ENCODE peak calls at places on chromosomes 11 and 22, in eight cellular contexts. One of them, this sample, is unnamed.

GRCh38 chr22:22001664-22002525 is 19.3 kb upstream of the TOP3B start:
- DNase-seq in GM13976: no peak
- DNase-seq in pancreas: no peak
- DNase-seq in HL-60: no peak
- DNase-seq in adrenal gland: no peak
- DNase-seq in astrocyte of the cerebellum: no peak
- DNase-seq in hippocampal formation: no peak
- DNase-seq in spleen: no peak
- DNase-seq in this sample: no peak

GRCh38 chr11:110297082-110297725 is 790 bp upstream of the RDX start:
- DNase-seq in adrenal gland: no peak
- DNase-seq in astrocyte of the cerebellum: no peak
- DNase-seq in spleen: no peak
- DNase-seq in pancreas: no peak
- DNase-seq in hippocampal formation: no peak
- DNase-seq in GM13976: no peak
- DNase-seq in HL-60: no peak
- DNase-seq in this sample: no peak

GRCh38 chr11:61756452-61757212 is 4.2 kb downstream of the MYRF start:
- DNase-seq in pancreas: peak; percentile 89
- DNase-seq in GM13976: peak; percentile 88
- DNase-seq in hippocampal formation: no peak
- DNase-seq in HL-60: peak; percentile 29
- DNase-seq in adrenal gland: no peak
- DNase-seq in spleen: no peak
- DNase-seq in astrocyte of the cerebellum: no peak
- DNase-seq in this sample: no peak

GRCh38 chr11:61052182-61052972 is 49.9 kb upstream of the CD5 start:
- DNase-seq in spleen: peak; percentile 50
- DNase-seq in hippocampal formation: no peak
- DNase-seq in pancreas: no peak
- DNase-seq in adrenal gland: no peak
- DNase-seq in GM13976: no peak
- DNase-seq in HL-60: no peak
- DNase-seq in astrocyte of the cerebellum: no peak
- DNase-seq in this sample: no peak

GRCh38 chr22:26579331-26579886 is 10.5 kb downstream of the TPST2 start:
- DNase-seq in spleen: peak; percentile 93
- DNase-seq in HL-60: no peak
- DNase-seq in pancreas: no peak
- DNase-seq in astrocyte of the cerebellum: no peak
- DNase-seq in adrenal gland: no peak
- DNase-seq in GM13976: peak; percentile 74
- DNase-seq in hippocampal formation: no peak
- DNase-seq in this sample: peak; percentile 54

GRCh38 chr11:45724145-45724544 is 58.7 kb upstream of the CHST1 start:
- DNase-seq in astrocyte of the cerebellum: no peak
- DNase-seq in pancreas: no peak
- DNase-seq in GM13976: no peak
- DNase-seq in spleen: no peak
- DNase-seq in HL-60: no peak
- DNase-seq in hippocampal formation: no peak
- DNase-seq in adrenal gland: no peak
- DNase-seq in this sample: no peak

GRCh38 chr22:20396639-20397038 is 2.7 kb downstream of the ZNF74 start:
- DNase-seq in GM13976: no peak
- DNase-seq in hippocampal formation: no peak
- DNase-seq in pancreas: no peak
- DNase-seq in astrocyte of the cerebellum: no peak
- DNase-seq in spleen: no peak
- DNase-seq in HL-60: no peak
- DNase-seq in adrenal gland: peak; percentile 17
- DNase-seq in this sample: no peak

GRCh38 chr22:33539902-33540751 is 380.1 kb downstream of the LARGE1 start:
- DNase-seq in HL-60: no peak
- DNase-seq in spleen: no peak
- DNase-seq in astrocyte of the cerebellum: no peak
- DNase-seq in hippocampal formation: peak; percentile 6
- DNase-seq in GM13976: no peak
- DNase-seq in adrenal gland: peak; percentile 80
- DNase-seq in pancreas: peak; percentile 85
- DNase-seq in this sample: no peak

GRCh38 chr22:22200569-22201184 is 43.9 kb upstream of the VPREB1 start:
- DNase-seq in adrenal gland: no peak
- DNase-seq in GM13976: no peak
- DNase-seq in hippocampal formation: no peak
- DNase-seq in spleen: no peak
- DNase-seq in HL-60: no peak
- DNase-seq in astrocyte of the cerebellum: no peak
- DNase-seq in pancreas: no peak
- DNase-seq in this sample: no peak

GRCh38 chr11:113084297-113084696 is 123.1 kb downstream of the NCAM1 start:
- DNase-seq in adrenal gland: no peak
- DNase-seq in pancreas: no peak
- DNase-seq in spleen: no peak
- DNase-seq in hippocampal formation: no peak
- DNase-seq in HL-60: no peak
- DNase-seq in GM13976: no peak
- DNase-seq in astrocyte of the cerebellum: no peak
- DNase-seq in this sample: no peak

GRCh38 chr11:45093761-45094455 is 52.5 kb upstream of the PRDM11 start:
- DNase-seq in spleen: peak; percentile 51
- DNase-seq in pancreas: no peak
- DNase-seq in adrenal gland: peak; percentile 35
- DNase-seq in HL-60: no peak
- DNase-seq in GM13976: no peak
- DNase-seq in hippocampal formation: no peak
- DNase-seq in astrocyte of the cerebellum: no peak
- DNase-seq in this sample: no peak

GRCh38 chr11:118145285-118146227 is 7.1 kb downstream of the SCN4B start:
- DNase-seq in adrenal gland: peak; percentile 91
- DNase-seq in hippocampal formation: peak; percentile 76
- DNase-seq in GM13976: peak; percentile 97
- DNase-seq in pancreas: peak; percentile 92
- DNase-seq in spleen: peak; percentile 94
- DNase-seq in HL-60: peak; percentile 64
- DNase-seq in astrocyte of the cerebellum: peak; percentile 20
- DNase-seq in this sample: peak; percentile 52

GRCh38 chr11:126733685-126734084 is 266.9 kb downstream of the KIRREL3 start:
- DNase-seq in spleen: no peak
- DNase-seq in pancreas: no peak
- DNase-seq in HL-60: no peak
- DNase-seq in hippocampal formation: no peak
- DNase-seq in astrocyte of the cerebellum: no peak
- DNase-seq in GM13976: no peak
- DNase-seq in adrenal gland: no peak
- DNase-seq in this sample: no peak

GRCh38 chr11:107928767-107929507 is 689 bp downstream of the RAB39A start:
- DNase-seq in GM13976: peak; percentile 41
- DNase-seq in spleen: peak; percentile 78
- DNase-seq in adrenal gland: peak; percentile 73
- DNase-seq in astrocyte of the cerebellum: no peak
- DNase-seq in pancreas: no peak
- DNase-seq in hippocampal formation: peak; percentile 48
- DNase-seq in HL-60: peak; percentile 34
- DNase-seq in this sample: no peak

GRCh38 chr22:39299829-39300178 is 19.6 kb downstream of the RPL3 start:
- DNase-seq in pancreas: no peak
- DNase-seq in hippocampal formation: no peak
- DNase-seq in astrocyte of the cerebellum: no peak
- DNase-seq in adrenal gland: peak; percentile 72
- DNase-seq in HL-60: peak; percentile 70
- DNase-seq in GM13976: peak; percentile 73
- DNase-seq in spleen: no peak
- DNase-seq in this sample: no peak

GRCh38 chr11:76724162-76724768 is 53.7 kb upstream of the LRRC32 start:
- DNase-seq in hippocampal formation: no peak
- DNase-seq in HL-60: no peak
- DNase-seq in GM13976: no peak
- DNase-seq in pancreas: no peak
- DNase-seq in astrocyte of the cerebellum: no peak
- DNase-seq in spleen: no peak
- DNase-seq in adrenal gland: no peak
- DNase-seq in this sample: no peak

GRCh38 chr11:122747358-122747757 is 90.9 kb upstream of the CRTAM start:
- DNase-seq in pancreas: no peak
- DNase-seq in hippocampal formation: no peak
- DNase-seq in adrenal gland: no peak
- DNase-seq in spleen: no peak
- DNase-seq in HL-60: no peak
- DNase-seq in astrocyte of the cerebellum: no peak
- DNase-seq in GM13976: no peak
- DNase-seq in this sample: no peak

GRCh38 chr11:79626135-79626748 is 185.4 kb upstream of the TENM4 start:
- DNase-seq in GM13976: no peak
- DNase-seq in spleen: no peak
- DNase-seq in hippocampal formation: no peak
- DNase-seq in HL-60: no peak
- DNase-seq in adrenal gland: no peak
- DNase-seq in pancreas: no peak
- DNase-seq in astrocyte of the cerebellum: no peak
- DNase-seq in this sample: peak; percentile 48

GRCh38 chr11:108670381-108670930 is 5.6 kb downstream of the DDX10 start:
- DNase-seq in spleen: no peak
- DNase-seq in astrocyte of the cerebellum: no peak
- DNase-seq in adrenal gland: no peak
- DNase-seq in pancreas: no peak
- DNase-seq in hippocampal formation: no peak
- DNase-seq in HL-60: no peak
- DNase-seq in GM13976: no peak
- DNase-seq in this sample: no peak

GRCh38 chr22:46696225-46696518 is 41.9 kb downstream of the CERK start:
- DNase-seq in spleen: no peak
- DNase-seq in pancreas: no peak
- DNase-seq in hippocampal formation: no peak
- DNase-seq in HL-60: no peak
- DNase-seq in astrocyte of the cerebellum: no peak
- DNase-seq in adrenal gland: no peak
- DNase-seq in GM13976: no peak
- DNase-seq in this sample: no peak

GRCh38 chr11:7582338-7582985 is 68.7 kb downstream of the PPFIBP2 start:
- DNase-seq in hippocampal formation: no peak
- DNase-seq in astrocyte of the cerebellum: no peak
- DNase-seq in spleen: no peak
- DNase-seq in adrenal gland: no peak
- DNase-seq in pancreas: no peak
- DNase-seq in HL-60: no peak
- DNase-seq in GM13976: no peak
- DNase-seq in this sample: no peak

GRCh38 chr11:809287-810039 is at the start of gene RPLP2:
- DNase-seq in adrenal gland: peak; percentile 99
- DNase-seq in spleen: peak; percentile 100
- DNase-seq in GM13976: peak; percentile 98
- DNase-seq in pancreas: peak; percentile 98
- DNase-seq in astrocyte of the cerebellum: peak; percentile 93
- DNase-seq in hippocampal formation: peak; percentile 98
- DNase-seq in HL-60: peak; percentile 98
- DNase-seq in this sample: peak; percentile 61

GRCh38 chr11:92886243-92886905 is 83.1 kb upstream of the MTNR1B start:
- DNase-seq in HL-60: no peak
- DNase-seq in astrocyte of the cerebellum: peak; percentile 53
- DNase-seq in hippocampal formation: peak; percentile 44
- DNase-seq in adrenal gland: peak; percentile 60
- DNase-seq in GM13976: peak; percentile 65
- DNase-seq in pancreas: peak; percentile 53
- DNase-seq in spleen: no peak
- DNase-seq in this sample: no peak

GRCh38 chr22:29269731-29270474 is 1.8 kb downstream of the EWSR1 start:
- DNase-seq in hippocampal formation: no peak
- DNase-seq in spleen: no peak
- DNase-seq in astrocyte of the cerebellum: no peak
- DNase-seq in pancreas: no peak
- DNase-seq in adrenal gland: peak; percentile 54
- DNase-seq in HL-60: no peak
- DNase-seq in GM13976: no peak
- DNase-seq in this sample: no peak

This sample was measured in GF-D8.